ENCODE peak calls at places on chromosomes 6 and 20, in five cellular contexts. K is NCI-H510A treated with DMSO at 0.1 percent for 48 hours, W is GOT3, E is ovary, A is A549. U is an unnamed sample.

GRCh38 chr20:51447097-51447764 is 95.3 kb downstream of the NFATC2 start:
- DNase-seq in K (no peak), W (peak), E (peak), A (peak), U (peak)

GRCh38 chr20:2109425-2110210 is 8.0 kb downstream of the STK35 start:
- DNase-seq in K (no peak), W (no peak), E (peak), A (no peak), U (peak)

GRCh38 chr6:50864601-50865000 is 45.9 kb downstream of the TFAP2B start:
- DNase-seq in K (no peak), W (no peak), E (no peak), A (no peak), U (no peak)

GRCh38 chr20:60782959-60783625 is 469.0 kb upstream of the CDH4 start:
- DNase-seq in K (no peak), W (no peak), E (no peak), A (no peak), U (no peak)

GRCh38 chr20:32822189-32822588 is 2.4 kb downstream of the MAPRE1 start:
- DNase-seq in K (no peak), W (no peak), E (no peak), A (no peak), U (no peak)

GRCh38 chr20:62195736-62196135 is 12.9 kb downstream of the MTG2 start:
- DNase-seq in K (no peak), W (no peak), E (no peak), A (no peak), U (no peak)

GRCh38 chr20:32968833-32969241 is 35.4 kb downstream of the SUN5 start:
- DNase-seq in K (no peak), W (no peak), E (no peak), A (no peak), U (no peak)

GRCh38 chr6:52572536-52572935 is 4.3 kb downstream of the TRAM2 start:
- DNase-seq in K (no peak), W (no peak), E (no peak), A (no peak), U (no peak)

GRCh38 chr20:16367948-16368560 is 205.2 kb downstream of the KIF16B start:
- DNase-seq in K (no peak), W (no peak), E (no peak), A (no peak), U (no peak)

GRCh38 chr20:19253316-19253715 is 40.9 kb downstream of the SLC24A3 start:
- DNase-seq in K (no peak), W (no peak), E (no peak), A (no peak), U (no peak)

GRCh38 chr20:19074828-19075516 is 137.5 kb upstream of the SLC24A3 start:
- DNase-seq in K (peak), W (no peak), E (no peak), A (no peak), U (no peak)

GRCh38 chr6:90333928-90334327 is 37.3 kb upstream of the BACH2 start:
- DNase-seq in K (no peak), W (no peak), E (no peak), A (no peak), U (no peak)

GRCh38 chr20:50250748-50251382 is 60.2 kb downstream of the CEBPB start:
- DNase-seq in K (no peak), W (no peak), E (no peak), A (no peak), U (no peak)

GRCh38 chr20:64238115-64238825 is 17.3 kb upstream of the PCMTD2 start:
- DNase-seq in K (no peak), W (no peak), E (no peak), A (no peak), U (no peak)

GRCh38 chr20:64222273-64222672 is 33.3 kb upstream of the PCMTD2 start:
- DNase-seq in K (no peak), W (no peak), E (no peak), A (no peak), U (peak)

GRCh38 chr6:166318227-166318626 is 10.0 kb upstream of the PRR18 start:
- DNase-seq in K (no peak), W (no peak), E (no peak), A (no peak), U (peak)

U was measured in Peyer's patch.